ENCODE peak calls at places on chromosome 2, in eight cellular contexts. D, B, U, V, S, O, H and M are unnamed samples.

GRCh38 chr2:177244244-177244771 is 20.2 kb downstream of the NFE2L2 start:
- DNase-seq in S (no peak), U (no peak), B (no peak), V (no peak), D (no peak), H (no peak), O (no peak), M (no peak)

GRCh38 chr2:57217013-57217412 is 829.6 kb upstream of the VRK2 start:
- DNase-seq in S (no peak), D (no peak), B (no peak), U (no peak), V (no peak), O (no peak), H (no peak), M (no peak)

GRCh38 chr2:83990601-83991000 is 468.5 kb downstream of the SUCLG1 start:
- DNase-seq in O (no peak), B (no peak), U (no peak), H (no peak), S (no peak), V (no peak), D (no peak), M (no peak)

GRCh38 chr2:238949710-238950345 is 101.9 kb downstream of the TWIST2 start:
- DNase-seq in O (no peak), V (no peak), B (no peak), D (no peak), S (no peak), H (no peak), U (no peak), M (no peak)

GRCh38 chr2:72949642-72950041 is 32.3 kb downstream of the EMX1 start:
- DNase-seq in S (no peak), D (no peak), U (no peak), V (no peak), H (no peak), B (no peak), O (no peak), M (no peak)

GRCh38 chr2:134718095-134718955 is 475 bp downstream of the TMEM163 start:
- DNase-seq in O (no peak), B (no peak), H (peak; percentile 7), U (no peak), V (peak; percentile 29), S (peak; percentile 10), D (peak; percentile 3), M (no peak)

GRCh38 chr2:165274698-165275097 is 35.5 kb downstream of the SCN2A start:
- DNase-seq in V (no peak), U (no peak), D (peak; percentile 29), O (no peak), S (no peak), B (no peak), H (peak; percentile 13), M (no peak)

GRCh38 chr2:64989982-64990614 is 899 bp downstream of the SLC1A4 start:
- DNase-seq in V (peak; percentile 22), O (no peak), D (peak; percentile 0), U (no peak), S (no peak), H (no peak), B (no peak), M (no peak)

GRCh38 chr2:177673602-177674595 is 281.3 kb downstream of the AGPS start:
- DNase-seq in O (no peak), V (no peak), H (no peak), S (no peak), B (no peak), D (no peak), U (no peak), M (no peak)

GRCh38 chr2:191995285-191995684 is 148.4 kb upstream of the CAVIN2 start:
- DNase-seq in S (no peak), V (no peak), H (no peak), D (no peak), O (peak; percentile 54), B (no peak), U (no peak), M (peak; percentile 51)

GRCh38 chr2:189285962-189286648 is 106.5 kb upstream of the COL5A2 start:
- DNase-seq in D (no peak), U (peak; percentile 46), V (peak; percentile 96), B (no peak), O (peak; percentile 90), H (peak; percentile 96), S (no peak), M (peak; percentile 86)

GRCh38 chr2:132975490-132976105 is 305.6 kb upstream of the LYPD1 start:
- DNase-seq in S (no peak), D (no peak), O (no peak), V (no peak), U (no peak), B (no peak), H (no peak), M (no peak)

GRCh38 chr2:67471681-67472080 is 74.5 kb downstream of the ETAA1 start:
- DNase-seq in D (no peak), B (no peak), U (no peak), V (no peak), H (peak; percentile 6), S (no peak), O (no peak), M (no peak)

GRCh38 chr2:171602352-171602751 is 80.1 kb downstream of the CYBRD1 start:
- DNase-seq in H (no peak), V (no peak), U (no peak), S (no peak), B (no peak), D (no peak), O (no peak), M (no peak)

GRCh38 chr2:176283268-176283667 is 14.0 kb downstream of the MTX2 start:
- DNase-seq in V (no peak), H (peak; percentile 36), B (no peak), S (no peak), U (no peak), O (no peak), D (no peak), M (no peak)

GRCh38 chr2:31440764-31441163 is 26.2 kb upstream of the XDH start:
- DNase-seq in D (no peak), V (peak; percentile 18), O (peak; percentile 98), H (peak; percentile 17), B (no peak), S (no peak), U (peak; percentile 71), M (peak; percentile 94)

GRCh38 chr2:225670111-225670974 is 270.8 kb downstream of the NYAP2 start:
- DNase-seq in O (peak; percentile 50), U (peak; percentile 30), H (peak; percentile 78), B (no peak), V (peak; percentile 88), S (no peak), D (peak; percentile 49), M (peak; percentile 23)

GRCh38 chr2:203808041-203808750 is 59.4 kb upstream of the CTLA4 start:
- DNase-seq in V (peak; percentile 89), B (no peak), D (no peak), S (no peak), U (no peak), O (peak; percentile 99), H (peak; percentile 96), M (peak; percentile 95)

GRCh38 chr2:2721296-2721835 is 390.3 kb upstream of the MYT1L start:
- DNase-seq in U (no peak), V (no peak), H (no peak), O (no peak), B (no peak), S (no peak), D (no peak), M (no peak)

GRCh38 chr2:21892140-21892539 is 768.4 kb downstream of the TDRD15 start:
- DNase-seq in B (no peak), O (no peak), V (no peak), D (no peak), S (no peak), U (no peak), H (peak; percentile 13), M (no peak)

GRCh38 chr2:197269173-197269572 is 41.4 kb downstream of the ANKRD44 start:
- DNase-seq in U (no peak), D (no peak), B (no peak), V (no peak), S (no peak), H (peak; percentile 79), O (peak; percentile 69), M (peak; percentile 42)

GRCh38 chr2:96802721-96803120 is 13.3 kb upstream of the CNNM3 start:
- DNase-seq in V (no peak), H (no peak), B (no peak), S (no peak), O (no peak), U (no peak), D (no peak), M (no peak)

GRCh38 chr2:238104521-238105311 is 4.6 kb downstream of the ESPNL start:
- DNase-seq in U (no peak), H (no peak), S (no peak), D (no peak), O (no peak), V (no peak), B (no peak), M (no peak)

GRCh38 chr2:169711751-169712509 is 17.7 kb downstream of the PHOSPHO2 start:
- DNase-seq in U (no peak), B (no peak), H (no peak), V (no peak), D (no peak), S (no peak), O (no peak), M (no peak)

GRCh38 chr2:159926695-159927094 is 128.7 kb upstream of the CD302 start:
- DNase-seq in O (no peak), H (no peak), B (no peak), V (no peak), S (no peak), U (no peak), D (no peak), M (no peak)

GRCh38 chr2:45891719-45892118 is 240.2 kb downstream of the PRKCE start:
- DNase-seq in B (no peak), V (no peak), D (no peak), U (no peak), S (no peak), H (no peak), O (no peak), M (no peak)

GRCh38 chr2:128497461-128497860 is 178.8 kb upstream of the HS6ST1 start:
- DNase-seq in S (no peak), B (no peak), O (no peak), U (no peak), H (no peak), V (no peak), D (no peak), M (no peak)

GRCh38 chr2:235605999-235606715 is 112.3 kb downstream of the AGAP1 start:
- DNase-seq in U (no peak), S (no peak), B (no peak), D (no peak), O (peak; percentile 91), H (peak; percentile 87), V (peak; percentile 71), M (peak; percentile 81)

GRCh38 chr2:10544252-10544651 is 96.1 kb upstream of the ODC1 start:
- DNase-seq in S (no peak), U (no peak), O (no peak), H (no peak), B (peak; percentile 33), V (no peak), D (no peak), M (no peak)

GRCh38 chr2:150491943-150492342 is 4.5 kb upstream of the RND3 start:
- DNase-seq in V (peak; percentile 68), S (no peak), U (no peak), D (no peak), B (no peak), H (no peak), O (peak; percentile 48), M (peak; percentile 83)

GRCh38 chr2:20040489-20041172 is 10.8 kb downstream of the LAPTM4A start:
- DNase-seq in B (no peak), U (peak; percentile 68), V (no peak), H (peak; percentile 25), O (peak; percentile 49), S (no peak), D (no peak), M (no peak)

GRCh38 chr2:51695531-51695930 is 663.6 kb upstream of the NRXN1 start:
- DNase-seq in B (no peak), O (peak; percentile 3), V (peak; percentile 73), S (no peak), D (no peak), H (no peak), U (no peak), M (no peak)

GRCh38 chr2:47119001-47119400 is 36.1 kb downstream of the STPG4 start:
- DNase-seq in O (peak; percentile 85), B (no peak), D (no peak), S (no peak), H (peak; percentile 38), V (peak; percentile 69), U (peak; percentile 56), M (peak; percentile 85)

GRCh38 chr2:165902929-165903328 is 50.6 kb downstream of the TTC21B start:
- DNase-seq in O (peak; percentile 41), D (peak; percentile 4), S (no peak), B (no peak), U (peak; percentile 6), V (peak; percentile 67), H (peak; percentile 33), M (peak; percentile 23)